ENCODE peak calls at places on chromosomes 2 and 18, in five cellular contexts. X is C1 segment of cervical spinal cord, P is epithelial cell of esophagus, O is HEK293T, Y is tibial nerve. Z is an unnamed sample.
A peak's percentile ranks its signal among the peaks of the same experiment; 100 is the strongest.

GRCh38 chr2:71720596-71721361 is 267.4 kb downstream of the DYSF start:
- DNase-seq in X (no peak), Y (no peak), P (no peak), O (no peak), Z (no peak)

GRCh38 chr2:125745514-125745913 is 910.4 kb upstream of the GYPC start:
- DNase-seq in Y (no peak), X (no peak), O (peak; percentile 30), P (peak; percentile 18), Z (no peak)

GRCh38 chr2:73886357-73886756 is 6.5 kb upstream of the ACTG2 start:
- DNase-seq in X (no peak), O (no peak), P (no peak), Y (no peak), Z (no peak)

GRCh38 chr18:74674487-74674886 is 76.8 kb downstream of the ZNF407 start:
- DNase-seq in P (no peak), O (no peak), X (no peak), Y (no peak), Z (no peak)

GRCh38 chr2:240405133-240405532 is 30.3 kb upstream of the GPC1 start:
- DNase-seq in P (no peak), O (no peak), X (no peak), Y (no peak), Z (no peak)

GRCh38 chr2:152084076-152084475 is 14.8 kb downstream of the CACNB4 start:
- DNase-seq in Y (no peak), O (no peak), X (no peak), P (no peak), Z (no peak)

GRCh38 chr18:11989966-11990380 is 8.7 kb downstream of the IMPA2 start:
- DNase-seq in Y (no peak), O (no peak), X (no peak), P (no peak), Z (no peak)

GRCh38 chr18:22267697-22268096 is 98.3 kb downstream of the GATA6 start:
- DNase-seq in P (no peak), X (no peak), Y (no peak), O (no peak), Z (no peak)

GRCh38 chr2:148549001-148549400 is 95.5 kb upstream of the EPC2 start:
- DNase-seq in Y (no peak), O (no peak), P (no peak), X (no peak), Z (no peak)

GRCh38 chr2:27627963-27628766 is 647 bp downstream of the CCDC121 start:
- DNase-seq in P (peak; percentile 96), Y (no peak), O (peak; percentile 10), X (no peak), Z (peak; percentile 53)

GRCh38 chr2:71466301-71467179 is 13.2 kb downstream of the DYSF start:
- DNase-seq in O (peak; percentile 56), X (no peak), Y (no peak), P (peak; percentile 35), Z (no peak)

GRCh38 chr18:58909521-58909920 is 44.8 kb downstream of the ZNF532 start:
- DNase-seq in O (no peak), P (no peak), X (no peak), Y (no peak), Z (no peak)

GRCh38 chr2:119234021-119235019 is 10.7 kb downstream of the STEAP3 start:
- DNase-seq in P (peak; percentile 37), X (no peak), Y (no peak), O (peak; percentile 43), Z (no peak)

GRCh38 chr2:229586746-229587705 is 127.3 kb downstream of the DNER start:
- DNase-seq in P (peak; percentile 95), X (no peak), Y (peak; percentile 67), O (peak; percentile 78), Z (peak; percentile 58)

GRCh38 chr2:8145385-8145784 is 536.5 kb upstream of the ID2 start:
- DNase-seq in O (no peak), Y (no peak), X (no peak), P (no peak), Z (peak; percentile 66)

GRCh38 chr2:117763806-117764205 is 50.7 kb upstream of the DDX18 start:
- DNase-seq in P (no peak), O (no peak), Y (no peak), X (no peak), Z (no peak)

GRCh38 chr2:238704471-238705230 is 143.2 kb upstream of the TWIST2 start:
- DNase-seq in P (no peak), O (no peak), X (no peak), Y (no peak), Z (no peak)

GRCh38 chr2:198311020-198311419 is 506.6 kb downstream of the PLCL1 start:
- DNase-seq in Y (no peak), O (no peak), X (no peak), P (no peak), Z (no peak)

GRCh38 chr2:203683932-203684556 is 22.4 kb upstream of the CD28 start:
- DNase-seq in X (no peak), Y (no peak), P (peak; percentile 97), O (no peak), Z (peak; percentile 84)

GRCh38 chr2:75503048-75503607 is 57.6 kb downstream of the EVA1A start:
- DNase-seq in X (no peak), Y (no peak), O (no peak), P (peak; percentile 78), Z (no peak)

GRCh38 chr2:108243566-108243965 is 3.8 kb downstream of the SULT1C3 start:
- DNase-seq in P (peak; percentile 86), X (no peak), Y (no peak), O (no peak), Z (no peak)

GRCh38 chr18:12106516-12106915 is 12.9 kb downstream of the ANKRD62 start:
- DNase-seq in Y (no peak), P (no peak), O (no peak), X (no peak), Z (no peak)